ENCODE peak calls at places on chromosome 3, in eight cellular contexts. W is CD8-positive, alpha-beta T cell; T is K562; D is brain microvascular endothelial cell; L is hepatocyte; S is transverse colon; I is tibial nerve; X is heart left ventricle. R is an unnamed sample.

GRCh38 chr3:192817506-192817905 is 90.2 kb upstream of the FGF12 start:
- DNase-seq in W (no peak), T (no peak), D (no peak), L (no peak), S (no peak), I (no peak), X (no peak), R (no peak)

GRCh38 chr3:48560648-48561018 is 2.9 kb downstream of the UCN2 start:
- DNase-seq in W (no peak), T (no peak), D (no peak), L (no peak), S (no peak), I (no peak), X (no peak), R (no peak)

GRCh38 chr3:49707113-49707480 is 12.4 kb downstream of the AMIGO3 start:
- DNase-seq in W (no peak), T (no peak), D (no peak), L (no peak), S (no peak), I (no peak), X (no peak), R (peak; percentile 26)

GRCh38 chr3:155682437-155682836 is 62.4 kb downstream of the PLCH1 start:
- DNase-seq in W (no peak), T (no peak), D (no peak), L (no peak), S (no peak), I (no peak), X (no peak), R (no peak)

GRCh38 chr3:2883292-2883691 is 226.9 kb downstream of the IL5RA start:
- DNase-seq in W (no peak), T (no peak), D (no peak), L (no peak), S (no peak), I (no peak), X (no peak), R (no peak)

GRCh38 chr3:35659808-35660207 is 20.5 kb downstream of the ARPP21 start:
- DNase-seq in W (no peak), T (no peak), D (no peak), L (peak; percentile 56), S (peak; percentile 13), I (no peak), X (no peak), R (peak; percentile 42)

GRCh38 chr3:72445827-72446405 is 402.3 kb downstream of the SHQ1 start:
- DNase-seq in W (no peak), T (no peak), D (no peak), L (no peak), S (no peak), I (no peak), X (no peak), R (peak; percentile 4)

GRCh38 chr3:192831111-192831644 is 86.5 kb downstream of the MB21D2 start:
- DNase-seq in W (no peak), T (no peak), D (peak; percentile 86), L (no peak), S (no peak), I (no peak), X (no peak), R (peak; percentile 63)

GRCh38 chr3:73270839-73271483 is 209.5 kb downstream of the EBLN2 start:
- DNase-seq in W (no peak), T (no peak), D (no peak), L (no peak), S (no peak), I (no peak), X (no peak), R (no peak)

GRCh38 chr3:127286571-127287140 is 1.2 kb downstream of the PRR20G start:
- DNase-seq in W (no peak), T (no peak), D (peak; percentile 12), L (no peak), S (no peak), I (no peak), X (no peak), R (peak; percentile 67)

GRCh38 chr3:126376464-126376863 is 18.2 kb upstream of the CFAP100 start:
- DNase-seq in W (no peak), T (no peak), D (no peak), L (no peak), S (no peak), I (no peak), X (no peak), R (no peak)

GRCh38 chr3:149581681-149582349 is 76.0 kb downstream of the WWTR1 start:
- DNase-seq in W (no peak), T (no peak), D (peak; percentile 87), L (peak; percentile 57), S (no peak), I (no peak), X (no peak), R (peak; percentile 94)

GRCh38 chr3:71062920-71063767 is 520.4 kb downstream of the FOXP1 start:
- DNase-seq in W (no peak), T (no peak), D (peak; percentile 28), L (no peak), S (no peak), I (no peak), X (no peak), R (peak; percentile 87)

GRCh38 chr3:197168606-197169005 is 129.8 kb downstream of the DLG1 start:
- DNase-seq in W (no peak), T (peak; percentile 47), D (peak; percentile 56), L (peak; percentile 32), S (no peak), I (no peak), X (no peak), R (no peak)

GRCh38 chr3:69090021-69090420 is 5.3 kb downstream of the ARL6IP5 start:
- DNase-seq in W (no peak), T (no peak), D (peak; percentile 47), L (no peak), S (no peak), I (no peak), X (no peak), R (peak; percentile 95)

GRCh38 chr3:119148493-119149180 is 2.7 kb downstream of the TEX55 start:
- DNase-seq in W (no peak), T (no peak), D (peak; percentile 63), L (no peak), S (no peak), I (no peak), X (no peak), R (peak; percentile 83)

GRCh38 chr3:132032959-132033358 is 1.9 kb downstream of the CPNE4 start:
- DNase-seq in W (no peak), T (no peak), D (no peak), L (no peak), S (no peak), I (no peak), X (no peak), R (no peak)

GRCh38 chr3:69326821-69327433 is 59.0 kb downstream of the FRMD4B start:
- DNase-seq in W (no peak), T (no peak), D (no peak), L (no peak), S (no peak), I (no peak), X (no peak), R (no peak)

GRCh38 chr3:189995129-189995528 is 125.6 kb downstream of the P3H2 start:
- DNase-seq in W (no peak), T (no peak), D (peak; percentile 68), L (no peak), S (no peak), I (no peak), X (no peak), R (no peak)

GRCh38 chr3:172557515-172558220 is 34.4 kb upstream of the TNFSF10 start:
- DNase-seq in W (no peak), T (no peak), D (no peak), L (no peak), S (no peak), I (no peak), X (no peak), R (peak; percentile 89)

GRCh38 chr3:23135026-23135785 is 67.9 kb upstream of the UBE2E2 start:
- DNase-seq in W (no peak), T (no peak), D (no peak), L (no peak), S (no peak), I (no peak), X (no peak), R (no peak)

GRCh38 chr3:139718415-139718814 is 40.6 kb upstream of the NMNAT3 start:
- DNase-seq in W (no peak), T (peak; percentile 11), D (peak; percentile 65), L (peak; percentile 69), S (peak; percentile 8), I (peak; percentile 12), X (no peak), R (peak; percentile 39)

GRCh38 chr3:152071924-152072323 is 196.8 kb upstream of the MBNL1 start:
- DNase-seq in W (no peak), T (no peak), D (peak; percentile 47), L (peak; percentile 33), S (no peak), I (no peak), X (no peak), R (peak; percentile 55)
- TF ChIP-seq CTCF in W (peak; percentile 42), T (peak; percentile 61), D (peak; percentile 66), L (peak; percentile 49), S (peak; percentile 35), I (peak; percentile 14), X (peak; percentile 60), R (peak; percentile 59)

DNA sequence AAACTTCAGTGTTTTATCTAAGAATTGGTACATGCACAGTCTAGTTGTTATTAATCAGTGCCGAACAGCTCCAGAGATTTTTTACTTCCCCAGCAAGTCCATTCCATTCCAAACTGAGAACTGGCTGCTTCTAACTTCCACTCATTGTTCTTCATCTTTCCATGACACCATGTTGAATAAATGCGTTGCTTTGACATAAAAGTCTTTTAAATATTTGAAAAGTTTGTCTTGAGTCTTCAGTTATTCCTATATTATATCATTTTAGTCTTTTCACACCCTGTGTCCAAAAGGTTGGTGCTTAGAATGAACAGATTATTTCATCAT is 65.4 kb downstream of the CMSS1 start:
- DNase-seq in W (no peak), T (no peak), D (no peak), L (no peak), S (no peak), I (no peak), X (no peak), R (no peak)
- H3K36me3 ChIP-seq in W (no peaks in the 10 kb centered on the region), T (peaks cover 6% of the 10 kb centered on the region), D (no peaks in the 10 kb centered on the region), L (no peaks in the 10 kb centered on the region), S (no peaks in the 10 kb centered on the region), I (no peaks in the 10 kb centered on the region), X (no peaks in the 10 kb centered on the region), R (no peaks in the 10 kb centered on the region)

GRCh38 chr3:123464211-123464610 is 15.3 kb upstream of the ADCY5 start:
- DNase-seq in W (no peak), T (no peak), D (no peak), L (no peak), S (no peak), I (no peak), X (no peak), R (no peak)
- H3K27me3 ChIP-seq in W (no peaks in the 10 kb centered on the region), T (peaks cover 14% of the 10 kb centered on the region), D (peaks cover 15% of the 10 kb centered on the region), L (peaks cover 11% of the 10 kb centered on the region), S (no peaks in the 10 kb centered on the region), I (no peaks in the 10 kb centered on the region), X (no peaks in the 10 kb centered on the region), R (peaks cover 5% of the 10 kb centered on the region)

GRCh38 chr3:57911588-57911987 is 96.6 kb upstream of the FLNB start:
- DNase-seq in W (no peak), T (no peak), D (peak; percentile 11), L (no peak), S (no peak), I (no peak), X (no peak), R (no peak)

DNA sequence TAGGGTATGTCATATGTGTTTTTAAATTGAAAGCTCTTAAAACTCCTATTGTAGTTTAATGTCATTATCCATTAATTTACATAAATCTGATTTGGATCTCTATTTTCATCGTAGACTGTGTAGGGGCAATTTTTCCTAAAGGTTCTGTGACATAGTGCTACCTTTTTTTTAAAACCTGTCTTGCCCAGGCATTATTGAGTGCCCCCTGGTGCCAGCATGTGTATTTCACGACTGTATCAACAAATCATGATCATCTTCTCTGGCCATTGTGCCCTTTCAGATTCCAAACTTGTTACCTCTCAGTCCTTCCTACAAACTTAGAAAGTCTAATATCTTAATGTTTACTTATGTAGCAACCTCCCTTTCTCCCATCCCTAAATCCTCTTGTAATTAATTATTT is 97.2 kb upstream of the FLNB start:
- DNase-seq in W (peak; percentile 47), T (no peak), D (peak; percentile 24), L (no peak), S (no peak), I (no peak), X (no peak), R (peak; percentile 29)
- TF ChIP-seq CTCF in W (no peak), T (no peak), D (peak; percentile 68), L (peak; percentile 22), S (no peak), I (no peak), X (peak; percentile 45), R (peak; percentile 22)

R was measured in bronchial epithelial cell.